ENCODE peak calls at places on chromosomes 3 and 15, in nine cellular contexts. Z is IMR-90; X is CD8-positive, alpha-beta T cell; E is stimulated activated naive B cell treated with anti-CD40 and anti-IgM and Interleukin-4, amounts not matched to agents 10 μg/mL and 1 μg/mL and 100 μg/mL, for 72 hours; D is activated naive CD8-positive, alpha-beta T cell treated with anti-CD3 and anti-CD28 coated beads, Interleukin-2, amount 50 U/mL, for 24 hours; Q is HepG2; W is left lung; S is lower lobe of right lung; F is right cardiac atrium. K is an unnamed sample.

GRCh38 chr3:159763466-159764210 is 225.0 kb upstream of the IL12A start:
- ATAC-seq in Z (peak; percentile 68), X (no peak), E (peak; percentile 76), D (peak; percentile 78), Q (peak; percentile 85), W (peak; percentile 74), S (peak; percentile 86), F (peak; percentile 88), K (peak; percentile 69)

GRCh38 chr15:74200394-74200793 is 2.2 kb downstream of the STRA6 start:
- ATAC-seq in Z (peak; percentile 21), X (no peak), E (no peak), D (no peak), Q (no peak), W (peak; percentile 49), S (no peak), F (no peak), K (peak; percentile 40)

GRCh38 chr15:62983956-62984355 is 58.6 kb upstream of the TPM1 start:
- ATAC-seq in Z (no peak), X (no peak), E (no peak), D (no peak), Q (no peak), W (no peak), S (no peak), F (no peak), K (no peak)

GRCh38 chr15:59741274-59741906 is 52.3 kb upstream of the BNIP2 start:
- ATAC-seq in Z (peak; percentile 32), X (no peak), E (no peak), D (no peak), Q (peak; percentile 81), W (no peak), S (no peak), F (peak; percentile 33), K (no peak)

GRCh38 chr3:5140230-5140621 is 18.1 kb downstream of the ARL8B start:
- ATAC-seq in Z (no peak), X (no peak), E (peak; percentile 77), D (peak; percentile 62), Q (no peak), W (no peak), S (no peak), F (no peak), K (peak; percentile 85)

GRCh38 chr3:20682573-20682972 is 496.6 kb upstream of the SGO1 start:
- ATAC-seq in Z (no peak), X (no peak), E (no peak), D (no peak), Q (no peak), W (no peak), S (no peak), F (no peak), K (no peak)

GRCh38 chr15:100334015-100334414 is 7.8 kb downstream of the ADAMTS17 start:
- ATAC-seq in Z (no peak), X (no peak), E (no peak), D (no peak), Q (no peak), W (no peak), S (no peak), F (no peak), K (no peak)

GRCh38 chr3:49563040-49563578 is 8.8 kb downstream of the BSN start:
- ATAC-seq in Z (no peak), X (no peak), E (no peak), D (no peak), Q (peak; percentile 90), W (no peak), S (no peak), F (no peak), K (no peak)

GRCh38 chr3:12968541-12968940 is 104.7 kb downstream of the IQSEC1 start:
- ATAC-seq in Z (no peak), X (no peak), E (no peak), D (no peak), Q (no peak), W (no peak), S (no peak), F (no peak), K (no peak)

GRCh38 chr3:9750556-9751411 is 1.0 kb downstream of the OGG1 start:
- ATAC-seq in Z (no peak), X (no peak), E (no peak), D (no peak), Q (peak; percentile 55), W (peak; percentile 5), S (no peak), F (no peak), K (no peak)

GRCh38 chr15:67501177-67501835 is 19.6 kb upstream of the C15orf61 start:
- ATAC-seq in Z (peak; percentile 85), X (no peak), E (peak; percentile 31), D (no peak), Q (no peak), W (peak; percentile 87), S (peak; percentile 66), F (peak; percentile 47), K (no peak)

GRCh38 chr15:65951007-65951406 is 81.7 kb downstream of the RAB11A start:
- ATAC-seq in Z (no peak), X (no peak), E (no peak), D (no peak), Q (no peak), W (no peak), S (no peak), F (no peak), K (no peak)

GRCh38 chr3:119497824-119498187 is 541 bp upstream of the TIMMDC1 start:
- ATAC-seq in Z (peak; percentile 30), X (no peak), E (peak; percentile 26), D (no peak), Q (peak; percentile 31), W (peak; percentile 26), S (peak; percentile 29), F (peak; percentile 2), K (no peak)

GRCh38 chr3:20305647-20306046 is 119.6 kb upstream of the SGO1 start:
- ATAC-seq in Z (no peak), X (no peak), E (no peak), D (no peak), Q (no peak), W (no peak), S (no peak), F (no peak), K (no peak)

GRCh38 chr15:78979456-78980320 is 34.8 kb upstream of the CTSH start:
- ATAC-seq in Z (peak; percentile 86), X (no peak), E (no peak), D (peak; percentile 38), Q (peak; percentile 75), W (peak; percentile 55), S (peak; percentile 65), F (peak; percentile 53), K (no peak)

GRCh38 chr15:57429098-57429497 is 52.8 kb downstream of the CGNL1 start:
- ATAC-seq in Z (no peak), X (no peak), E (no peak), D (no peak), Q (no peak), W (no peak), S (no peak), F (no peak), K (no peak)

GRCh38 chr15:61282661-61283060 is 53.6 kb upstream of the RORA start:
- ATAC-seq in Z (no peak), X (no peak), E (no peak), D (no peak), Q (no peak), W (no peak), S (no peak), F (no peak), K (no peak)

GRCh38 chr3:139524841-139525538 is 14.6 kb downstream of the RBP1 start:
- ATAC-seq in Z (no peak), X (no peak), E (no peak), D (no peak), Q (no peak), W (no peak), S (no peak), F (no peak), K (no peak)

GRCh38 chr3:183106635-183107034 is 7.3 kb upstream of the MCCC1 start:
- ATAC-seq in Z (no peak), X (no peak), E (no peak), D (no peak), Q (no peak), W (no peak), S (no peak), F (no peak), K (no peak)

GRCh38 chr3:46143951-46144473 is 64.1 kb downstream of the CCR1 start:
- ATAC-seq in Z (no peak), X (no peak), E (no peak), D (no peak), Q (no peak), W (peak; percentile 49), S (peak; percentile 61), F (peak; percentile 64), K (no peak)

GRCh38 chr15:75639191-75639708 is 774 bp downstream of the IMP3 start:
- ATAC-seq in Z (no peak), X (no peak), E (peak; percentile 8), D (peak; percentile 2), Q (no peak), W (no peak), S (no peak), F (no peak), K (no peak)

GRCh38 chr15:66721501-66721937 is 19.5 kb downstream of the SMAD6 start:
- ATAC-seq in Z (no peak), X (no peak), E (no peak), D (no peak), Q (no peak), W (no peak), S (no peak), F (no peak), K (no peak)

GRCh38 chr3:115562636-115563267 is 60.6 kb upstream of the GAP43 start:
- ATAC-seq in Z (no peak), X (no peak), E (no peak), D (no peak), Q (no peak), W (no peak), S (no peak), F (no peak), K (no peak)

GRCh38 chr15:44719293-44719999 is 8.1 kb downstream of the B2M start:
- ATAC-seq in Z (peak; percentile 89), X (peak; percentile 66), E (peak; percentile 72), D (peak; percentile 72), Q (peak; percentile 69), W (peak; percentile 54), S (peak; percentile 45), F (no peak), K (peak; percentile 81)

GRCh38 chr3:42148982-42149432 is 57.9 kb downstream of the TRAK1 start:
- ATAC-seq in Z (peak; percentile 100), X (no peak), E (no peak), D (no peak), Q (no peak), W (peak; percentile 79), S (peak; percentile 76), F (peak; percentile 96), K (no peak)

GRCh38 chr3:52403271-52403841 is 41.5 kb downstream of the SEMA3G start:
- ATAC-seq in Z (no peak), X (no peak), E (no peak), D (no peak), Q (no peak), W (no peak), S (no peak), F (no peak), K (no peak)

GRCh38 chr3:128487538-128487812 is 5.5 kb downstream of the GATA2 start:
- ATAC-seq in Z (no peak), X (peak; percentile 10), E (no peak), D (no peak), Q (peak; percentile 0), W (no peak), S (no peak), F (no peak), K (no peak)

GRCh38 chr15:85910796-85911195 is 116.1 kb upstream of the KLHL25 start:
- ATAC-seq in Z (no peak), X (no peak), E (no peak), D (no peak), Q (peak; percentile 59), W (no peak), S (no peak), F (no peak), K (no peak)

GRCh38 chr3:150062492-150062891 is 91.8 kb upstream of the PFN2 start:
- ATAC-seq in Z (peak; percentile 93), X (no peak), E (no peak), D (no peak), Q (peak; percentile 77), W (peak; percentile 63), S (no peak), F (peak; percentile 76), K (no peak)

GRCh38 chr15:91759560-91759959 is 93.9 kb upstream of the SLCO3A1 start:
- ATAC-seq in Z (no peak), X (no peak), E (no peak), D (no peak), Q (no peak), W (no peak), S (no peak), F (no peak), K (no peak)

K was measured in stimulated activated memory B cell treated with anti-CD40 and anti-IgM and Interleukin-4, amounts not matched to agents 10 μg/mL and 1 μg/mL and 100 μg/mL, for 72 hours.